ENCODE peak calls at places on chromosomes 5 and 9, in five cellular contexts. J is psoas muscle; Q is CD8-positive, alpha-beta T cell; H is foreskin fibroblast; V is sigmoid colon. B is an unnamed sample.

GRCh38 chr5:175652741-175653663 is 4.9 kb upstream of the HRH2 start:
- DNase-seq in J (no peak), Q (peak), H (no peak), V (no peak), B (no peak)

GRCh38 chr9:132078369-132079356 is 1.0 kb downstream of the MED27 start:
- DNase-seq in J (peak), Q (peak), H (peak), V (peak), B (peak)

GRCh38 chr5:177176175-177176704 is 42.7 kb downstream of the NSD1 start:
- DNase-seq in J (no peak), Q (no peak), H (no peak), V (no peak), B (no peak)

GRCh38 chr9:34338664-34339063 is 9.3 kb downstream of the NUDT2 start:
- DNase-seq in J (no peak), Q (no peak), H (no peak), V (peak), B (no peak)

GRCh38 chr5:142837274-142837673 is 67.1 kb downstream of the ARHGAP26 start:
- DNase-seq in J (no peak), Q (no peak), H (no peak), V (no peak), B (no peak)

GRCh38 chr5:111461261-111461671 is 51.1 kb downstream of the STARD4 start:
- DNase-seq in J (no peak), Q (no peak), H (no peak), V (no peak), B (no peak)

GRCh38 chr9:5073701-5074100 is 88.6 kb downstream of the JAK2 start:
- DNase-seq in J (no peak), Q (no peak), H (no peak), V (no peak), B (no peak)

GRCh38 chr5:68883441-68883840 is 210.4 kb upstream of the SLC30A5 start:
- DNase-seq in J (no peak), Q (no peak), H (no peak), V (no peak), B (no peak)

GRCh38 chr5:93273176-93273575 is 307.8 kb downstream of the NR2F1-AS1 start:
- DNase-seq in J (no peak), Q (no peak), H (peak), V (no peak), B (peak)

GRCh38 chr9:127943746-127944145 is 6.1 kb upstream of the DPM2 start:
- DNase-seq in J (peak), Q (peak), H (peak), V (peak), B (no peak)

GRCh38 chr5:128084228-128085167 is 932 bp downstream of the SLC12A2 start:
- DNase-seq in J (peak), Q (peak), H (peak), V (peak), B (no peak)

GRCh38 chr5:6579535-6579934 is 53.3 kb downstream of the NSUN2 start:
- DNase-seq in J (no peak), Q (no peak), H (no peak), V (no peak), B (no peak)

GRCh38 chr9:35864695-35865255 is 5.4 kb downstream of the OR13J1 start:
- DNase-seq in J (no peak), Q (no peak), H (no peak), V (no peak), B (no peak)

GRCh38 chr9:75890541-75891276 is at the start of gene PCSK5:
- DNase-seq in J (peak), Q (peak), H (peak), V (peak), B (peak)

GRCh38 chr9:75889577-75889976 is 896 bp upstream of the PCSK5 start:
- DNase-seq in J (no peak), Q (peak), H (no peak), V (no peak), B (no peak)

GRCh38 chr9:75891277-75892167 is 1.0 kb downstream of the PCSK5 start:
- DNase-seq in J (peak), Q (peak), H (peak), V (peak), B (no peak)

GRCh38 chr9:75892168-75892901 is 1.9 kb downstream of the PCSK5 start:
- DNase-seq in J (peak), Q (no peak), H (no peak), V (peak), B (no peak)

GRCh38 chr9:75889977-75890540 is 414 bp upstream of the PCSK5 start:
- DNase-seq in J (peak), Q (peak), H (peak), V (peak), B (peak)
- H3K4me3 ChIP-seq in J (peak), Q (peak), H (peak), V (peak), B (peak)

GRCh38 chr5:108094808-108095207 is 287.1 kb downstream of the FBXL17 start:
- DNase-seq in J (no peak), Q (no peak), H (no peak), V (no peak), B (no peak)

DNA sequence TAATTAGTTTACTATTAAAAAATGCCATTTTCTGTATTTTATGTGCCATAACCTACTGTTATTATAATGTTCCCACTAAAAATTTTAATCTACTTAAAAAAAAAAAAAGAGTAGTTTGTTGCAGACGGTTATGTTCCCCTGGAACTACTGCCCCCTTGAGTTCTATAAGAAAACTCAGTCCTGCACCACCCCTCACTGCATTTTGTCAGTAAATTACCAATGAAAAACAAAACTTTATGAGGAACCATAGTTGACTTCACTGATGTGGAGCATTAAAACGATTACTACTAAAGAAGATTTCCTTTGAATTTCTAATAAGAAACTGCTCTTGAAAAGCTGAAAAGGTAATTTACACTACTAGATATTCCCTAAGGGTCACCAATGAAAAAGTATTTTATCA is 288.7 kb downstream of the FBXL17 start:
- DNase-seq in J (no peak), Q (no peak), H (no peak), V (no peak), B (no peak)
- TF ChIP-seq CTCF in J (no peak), Q (no peak), H (peak), V (no peak), B (peak)

DNA sequence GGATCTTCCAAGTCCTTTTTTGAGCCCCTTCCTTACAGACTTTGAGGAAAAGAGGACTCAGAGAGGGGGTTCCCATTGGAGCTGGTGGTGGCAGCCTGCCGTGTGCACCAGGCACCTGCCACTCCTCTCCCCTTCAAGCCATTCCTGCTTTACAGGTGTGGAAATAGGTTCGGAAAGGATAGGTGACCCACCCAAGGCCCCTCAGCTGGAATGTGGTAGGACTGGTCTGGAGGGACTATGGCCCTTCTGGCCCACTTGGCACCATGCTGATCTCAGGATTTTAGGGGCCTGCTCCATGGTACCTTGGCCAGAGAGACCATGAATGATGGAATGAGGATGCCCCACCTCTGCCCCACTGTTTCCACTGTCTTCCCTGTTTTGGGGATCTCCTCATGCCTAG is 1.4 kb downstream of the GALNT12 start:
- DNase-seq in J (no peak), Q (no peak), H (no peak), V (no peak), B (no peak)
- H3K4me3 ChIP-seq in J (no peak), Q (no peak), H (no peak), V (peak), B (no peak)

GRCh38 chr9:86355814-86356213 is 1.6 kb upstream of the TUT7 start:
- DNase-seq in J (no peak), Q (no peak), H (no peak), V (no peak), B (no peak)
- TF ChIP-seq CTCF in J (no peak), Q (no peak), H (no peak), V (no peak), B (no peak)

GRCh38 chr9:75390951-75391350 is 302.6 kb downstream of the OSTF1 start:
- DNase-seq in J (no peak), Q (no peak), H (no peak), V (no peak), B (no peak)

GRCh38 chr9:75391497-75391896 is 303.2 kb downstream of the OSTF1 start:
- DNase-seq in J (no peak), Q (no peak), H (no peak), V (no peak), B (no peak)

GRCh38 chr9:75385236-75385635 is 296.9 kb downstream of the OSTF1 start:
- DNase-seq in J (no peak), Q (no peak), H (no peak), V (no peak), B (no peak)

GRCh38 chr9:75389096-75389495 is 300.8 kb downstream of the OSTF1 start:
- DNase-seq in J (no peak), Q (no peak), H (no peak), V (no peak), B (peak)
- H3K4me3 ChIP-seq in J (no peak), Q (no peak), H (no peak), V (no peak), B (no peak)

GRCh38 chr9:91147079-91147708 is 214.5 kb downstream of the AUH start:
- DNase-seq in J (no peak), Q (no peak), H (no peak), V (no peak), B (no peak)
- TF ChIP-seq CTCF in J (no peak), Q (no peak), H (no peak), V (no peak), B (no peak)

DNA sequence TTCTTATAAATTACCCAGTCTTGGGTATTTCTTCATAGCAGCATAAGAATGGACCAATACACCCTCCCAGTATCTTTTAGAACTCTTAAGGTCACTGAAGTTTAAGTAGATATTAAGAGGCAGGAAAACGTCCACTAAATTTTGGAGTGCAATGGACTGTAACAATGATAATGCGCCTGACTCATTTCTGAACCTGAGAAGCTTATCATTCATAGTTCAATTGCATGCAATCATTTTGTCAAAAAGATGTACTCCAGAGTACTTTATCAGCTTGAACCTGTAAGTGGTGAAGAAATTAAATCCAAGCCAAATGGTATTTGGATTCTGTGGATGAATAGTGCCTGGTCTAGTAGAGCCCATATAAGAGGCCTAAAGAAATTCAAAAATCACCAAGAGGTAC is 196.5 kb upstream of the CDH9 start:
- DNase-seq in J (no peak), Q (no peak), H (no peak), V (no peak), B (no peak)
- H3K4me3 ChIP-seq in J (no peak), Q (no peak), H (no peak), V (no peak), B (no peak)

GRCh38 chr9:130638278-130639118 is 25.9 kb upstream of the PRDM12 start:
- DNase-seq in J (peak), Q (no peak), H (no peak), V (no peak), B (no peak)
- TF ChIP-seq CTCF in J (no peak), Q (no peak), H (no peak), V (no peak), B (no peak)